ENCODE peak calls at places on chromosome 7, in six cellular contexts. D, F, Q, P, K and N are unnamed samples.

GRCh38 chr7:102875700-102876192 is 37.1 kb upstream of the LRRC17 start:
- DNase-seq in D (peak; percentile 59), F (no peak), Q (no peak), P (no peak), K (no peak), N (no peak)

GRCh38 chr7:143885951-143886350 is 16.0 kb downstream of the TCAF1 start:
- DNase-seq in D (no peak), F (no peak), Q (no peak), P (no peak), K (no peak), N (peak; percentile 33)

GRCh38 chr7:29815181-29816105 is 9.1 kb downstream of the WIPF3 start:
- DNase-seq in D (no peak), F (no peak), Q (no peak), P (no peak), K (no peak), N (no peak)

GRCh38 chr7:17994079-17994478 is 33.6 kb downstream of the PRPS1L1 start:
- DNase-seq in D (peak; percentile 28), F (no peak), Q (no peak), P (no peak), K (no peak), N (no peak)

GRCh38 chr7:9407816-9408215 is 974.4 kb downstream of the NXPH1 start:
- DNase-seq in D (no peak), F (no peak), Q (no peak), P (no peak), K (no peak), N (no peak)

GRCh38 chr7:122984021-122984420 is 11.5 kb downstream of the TAS2R16 start:
- DNase-seq in D (no peak), F (no peak), Q (no peak), P (no peak), K (no peak), N (no peak)

GRCh38 chr7:152522551-152522950 is 86.7 kb upstream of the KMT2C start:
- DNase-seq in D (peak; percentile 49), F (no peak), Q (peak; percentile 42), P (no peak), K (no peak), N (no peak)

GRCh38 chr7:46554688-46555422 is 633.8 kb upstream of the IGFBP3 start:
- DNase-seq in D (no peak), F (no peak), Q (no peak), P (no peak), K (no peak), N (no peak)

GRCh38 chr7:76260171-76260703 is 42.2 kb upstream of the HSPB1 start:
- DNase-seq in D (peak; percentile 86), F (no peak), Q (peak; percentile 96), P (peak; percentile 59), K (peak; percentile 79), N (peak; percentile 95)

GRCh38 chr7:127594490-127594889 is 954 bp downstream of the FSCN3 start:
- DNase-seq in D (no peak), F (no peak), Q (no peak), P (no peak), K (no peak), N (no peak)

GRCh38 chr7:101580596-101580995 is 48.5 kb downstream of the MYL10 start:
- DNase-seq in D (no peak), F (peak; percentile 60), Q (no peak), P (no peak), K (peak; percentile 2), N (no peak)

GRCh38 chr7:128697301-128697905 is 25.3 kb downstream of the GARIN1A start:
- DNase-seq in D (peak; percentile 78), F (no peak), Q (peak; percentile 75), P (peak; percentile 80), K (peak; percentile 59), N (peak; percentile 66)

GRCh38 chr7:9307131-9307530 is 873.7 kb downstream of the NXPH1 start:
- DNase-seq in D (no peak), F (no peak), Q (no peak), P (no peak), K (no peak), N (no peak)

GRCh38 chr7:128458956-128459355 is 3.3 kb downstream of the HILPDA start:
- DNase-seq in D (no peak), F (no peak), Q (no peak), P (peak; percentile 64), K (no peak), N (no peak)

GRCh38 chr7:132141109-132141508 is 435.2 kb downstream of the PLXNA4 start:
- DNase-seq in D (no peak), F (no peak), Q (no peak), P (no peak), K (no peak), N (no peak)

GRCh38 chr7:71636329-71636728 is 504.4 kb downstream of the GALNT17 start:
- DNase-seq in D (no peak), F (no peak), Q (no peak), P (no peak), K (no peak), N (no peak)

GRCh38 chr7:79612903-79613302 is 159.4 kb upstream of the MAGI2 start:
- DNase-seq in D (no peak), F (no peak), Q (no peak), P (no peak), K (no peak), N (no peak)

GRCh38 chr7:50564630-50565558 is at the start of gene DDC:
- DNase-seq in D (no peak), F (no peak), Q (no peak), P (no peak), K (peak; percentile 2), N (no peak)

GRCh38 chr7:98194186-98194585 is 17.1 kb upstream of the BHLHA15 start:
- DNase-seq in D (no peak), F (no peak), Q (no peak), P (no peak), K (no peak), N (no peak)

GRCh38 chr7:127667017-127667670 is 15.2 kb downstream of the SND1 start:
- DNase-seq in D (peak; percentile 10), F (no peak), Q (no peak), P (no peak), K (no peak), N (no peak)

GRCh38 chr7:70694909-70695803 is 436.8 kb upstream of the GALNT17 start:
- DNase-seq in D (peak; percentile 23), F (no peak), Q (peak; percentile 33), P (peak; percentile 49), K (peak; percentile 38), N (peak; percentile 53)

GRCh38 chr7:128812514-128813168 is 17.6 kb upstream of the FLNC start:
- DNase-seq in D (peak; percentile 92), F (no peak), Q (no peak), P (no peak), K (no peak), N (no peak)

GRCh38 chr7:151051108-151051507 is 2.8 kb downstream of the ASIC3 start:
- DNase-seq in D (peak; percentile 78), F (no peak), Q (no peak), P (peak; percentile 49), K (no peak), N (peak; percentile 90)

GRCh38 chr7:140586517-140586916 is 54.1 kb downstream of the DENND2A start:
- DNase-seq in D (no peak), F (no peak), Q (no peak), P (no peak), K (no peak), N (no peak)

GRCh38 chr7:3244241-3244814 is 56.7 kb upstream of the SDK1 start:
- DNase-seq in D (no peak), F (no peak), Q (no peak), P (no peak), K (no peak), N (no peak)

GRCh38 chr7:130921391-130922180 is 187.6 kb upstream of the KLF14 start:
- DNase-seq in D (peak; percentile 65), F (no peak), Q (peak; percentile 69), P (no peak), K (no peak), N (peak; percentile 59)

GRCh38 chr7:75980126-75980864 is 14.1 kb downstream of the TMEM120A start:
- DNase-seq in D (no peak), F (no peak), Q (peak; percentile 30), P (no peak), K (no peak), N (no peak)

GRCh38 chr7:80439894-80440811 is 71.7 kb downstream of the GNAT3 start:
- DNase-seq in D (peak; percentile 96), F (no peak), Q (peak; percentile 45), P (no peak), K (no peak), N (no peak)

DNA sequence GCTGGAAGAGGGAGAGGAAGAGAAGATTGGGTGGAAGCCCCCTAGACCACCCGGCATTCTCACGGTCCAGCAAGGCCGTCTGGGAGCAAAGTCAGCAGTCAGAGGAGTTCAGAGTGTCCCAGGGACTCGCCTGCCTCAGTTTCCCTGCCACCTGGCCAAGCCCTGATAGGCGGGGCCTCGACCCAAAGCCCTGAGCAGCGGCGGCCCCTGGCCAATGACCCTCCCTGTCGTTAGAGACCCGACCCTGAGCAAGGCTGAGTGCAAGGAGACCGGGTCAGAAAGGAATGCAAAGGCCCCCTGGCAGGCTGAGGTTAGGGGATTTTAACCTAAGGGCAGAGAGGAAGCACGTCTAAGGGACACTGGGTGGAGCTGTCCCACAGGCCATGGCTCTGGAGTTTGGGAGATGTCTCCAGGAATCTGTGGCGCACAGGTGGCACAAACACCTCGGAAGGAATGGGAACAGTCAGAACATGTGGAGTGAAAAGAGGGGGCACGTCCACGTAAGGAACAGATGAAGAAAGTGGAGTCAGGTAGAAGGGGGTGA is 196.8 kb upstream of the PDE1C start:
- DNase-seq in D (no peak), F (no peak), Q (no peak), P (no peak), K (no peak), N (no peak)
- TF ChIP-seq CTCF in D (no peak), F (no peak), Q (peak; percentile 6), P (no peak), K (no peak), N (no peak)

GRCh38 chr7:480531-481218 is 39.0 kb downstream of the PDGFA start:
- DNase-seq in D (no peak), F (peak; percentile 84), Q (peak; percentile 24), P (no peak), K (no peak), N (no peak)
- TF ChIP-seq CTCF in D (no peak), F (no peak), Q (no peak), P (no peak), K (no peak), N (no peak)

DNA sequence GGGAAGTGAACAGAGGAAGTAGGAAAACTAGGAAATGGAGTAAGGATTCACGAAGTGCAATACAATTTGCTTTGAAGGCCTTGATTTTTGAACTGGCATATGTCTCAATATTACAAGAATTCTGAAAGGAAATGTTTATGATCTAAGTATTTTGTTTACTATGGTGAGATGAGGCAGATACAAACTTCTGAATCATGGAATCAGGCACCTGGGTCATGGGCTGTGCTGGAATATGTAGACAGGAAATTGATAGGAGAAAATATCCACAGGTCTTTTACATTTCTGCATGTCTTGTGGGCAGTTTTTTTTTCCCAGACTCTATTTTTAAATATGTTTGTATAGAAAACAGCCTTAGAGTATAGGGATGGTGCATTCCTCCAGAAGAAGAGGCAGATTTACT is 117.1 kb downstream of the PPP1R3A start:
- DNase-seq in D (no peak), F (no peak), Q (no peak), P (no peak), K (no peak), N (no peak)
- TF ChIP-seq CTCF in D (no peak), F (no peak), Q (no peak), P (no peak), K (no peak), N (no peak)

DNA sequence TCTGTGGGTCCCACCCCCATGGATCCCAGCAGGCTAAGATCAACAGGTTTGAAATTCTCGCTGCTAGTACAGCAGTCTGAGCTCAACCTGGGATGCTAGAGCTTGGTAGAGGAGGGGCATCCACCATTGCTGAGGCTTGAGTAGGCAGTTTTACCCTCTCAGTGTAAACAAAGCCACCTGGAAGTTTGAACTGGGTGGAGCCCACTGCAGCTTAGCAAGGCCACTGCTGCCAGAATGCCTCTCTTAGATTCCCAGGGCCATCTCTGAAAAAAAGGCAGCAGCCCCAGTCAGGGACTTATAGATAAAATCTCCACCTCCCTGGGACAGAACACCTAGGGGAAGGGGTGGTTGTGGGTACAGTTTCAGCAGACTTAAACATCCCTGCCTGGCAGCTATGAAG is 190.0 kb upstream of the CACNA2D1 start:
- DNase-seq in D (no peak), F (no peak), Q (no peak), P (no peak), K (no peak), N (no peak)
- TF ChIP-seq CTCF in D (no peak), F (no peak), Q (no peak), P (no peak), K (no peak), N (no peak)